ENCODE peak calls at places on chromosomes 6 and 20, in seven cellular contexts. J, O, E, K, D, T and F are unnamed samples. For H3K36me3, the result is how much of the 10 kb centered on the place peaks cover.

GRCh38 chr20:57614490-57615471 is 5.4 kb downstream of the ZBP1 start:
- DNase-seq in J (no peak), O (no peak), E (no peak), K (no peak), D (no peak), T (no peak), F (no peak)

GRCh38 chr20:46757754-46758678 is 48.6 kb downstream of the SLC2A10 start:
- DNase-seq in J (no peak), O (no peak), E (peak), K (peak), D (peak), T (peak), F (peak)

GRCh38 chr6:166814386-166814785 is 142.0 kb downstream of the RNASET2 start:
- DNase-seq in J (no peak), O (no peak), E (no peak), K (no peak), D (no peak), T (no peak), F (no peak)

GRCh38 chr6:35725721-35726438 is 11.0 kb upstream of the ARMC12 start:
- DNase-seq in J (peak), O (peak), E (peak), K (no peak), D (no peak), T (peak), F (peak)

GRCh38 chr6:165245287-165245686 is 64.1 kb downstream of the C6orf118 start:
- DNase-seq in J (no peak), O (no peak), E (no peak), K (peak), D (no peak), T (no peak), F (no peak)

GRCh38 chr6:113352029-113352801 is 504.9 kb upstream of the MARCKS start:
- DNase-seq in J (no peak), O (no peak), E (no peak), K (no peak), D (no peak), T (no peak), F (no peak)

GRCh38 chr6:166167801-166168615 is at the start of gene TBXT:
- DNase-seq in J (no peak), O (no peak), E (no peak), K (no peak), D (no peak), T (no peak), F (no peak)

GRCh38 chr6:125259354-125259736 is 42.4 kb downstream of the HDDC2 start:
- DNase-seq in J (no peak), O (no peak), E (no peak), K (no peak), D (no peak), T (no peak), F (no peak)

GRCh38 chr6:166786704-166787293 is 159.7 kb upstream of the RPS6KA2 start:
- DNase-seq in J (no peak), O (no peak), E (no peak), K (peak), D (no peak), T (no peak), F (no peak)

GRCh38 chr20:21046413-21047070 is 59.6 kb downstream of the LINC00237 start:
- DNase-seq in J (no peak), O (no peak), E (no peak), K (no peak), D (no peak), T (no peak), F (no peak)

GRCh38 chr6:52108128-52108527 is 20.7 kb upstream of the PKHD1 start:
- DNase-seq in J (no peak), O (no peak), E (no peak), K (no peak), D (no peak), T (no peak), F (no peak)

GRCh38 chr20:62762801-62763368 is 33.4 kb upstream of the MRGBP start:
- DNase-seq in J (no peak), O (no peak), E (peak), K (no peak), D (no peak), T (no peak), F (no peak)

GRCh38 chr6:13186861-13187260 is 141.5 kb downstream of the TBC1D7 start:
- DNase-seq in J (no peak), O (no peak), E (no peak), K (no peak), D (no peak), T (no peak), F (no peak)

GRCh38 chr6:29251741-29252140 is 49.8 kb upstream of the OR14J1 start:
- DNase-seq in J (no peak), O (no peak), E (no peak), K (no peak), D (no peak), T (no peak), F (no peak)

GRCh38 chr6:167760979-167761793 is 65.5 kb upstream of the AFDN start:
- DNase-seq in J (no peak), O (peak), E (peak), K (peak), D (peak), T (peak), F (peak)

GRCh38 chr6:5753187-5753586 is 253.5 kb downstream of the NRN1 start:
- DNase-seq in J (no peak), O (no peak), E (no peak), K (no peak), D (no peak), T (no peak), F (no peak)

GRCh38 chr20:63456429-63457284 is 15.8 kb downstream of the KCNQ2 start:
- DNase-seq in J (no peak), O (no peak), E (no peak), K (no peak), D (no peak), T (peak), F (no peak)

GRCh38 chr6:36825452-36825851 is 13.8 kb downstream of the CPNE5 start:
- DNase-seq in J (no peak), O (no peak), E (no peak), K (no peak), D (no peak), T (no peak), F (no peak)

GRCh38 chr6:56364482-56365313 is 117.3 kb upstream of the COL21A1 start:
- DNase-seq in J (no peak), O (no peak), E (no peak), K (no peak), D (no peak), T (no peak), F (no peak)

GRCh38 chr6:112179631-112180030 is 74.7 kb downstream of the LAMA4 start:
- DNase-seq in J (no peak), O (no peak), E (no peak), K (no peak), D (no peak), T (no peak), F (no peak)

GRCh38 chr6:120108061-120108795 is 758.7 kb upstream of the MAN1A1 start:
- DNase-seq in J (no peak), O (no peak), E (no peak), K (no peak), D (no peak), T (no peak), F (no peak)

GRCh38 chr20:13995086-13995665 is at the start of gene MACROD2:
- DNase-seq in J (peak), O (peak), E (peak), K (peak), D (peak), T (peak), F (peak)

GRCh38 chr6:142322066-142322465 is 20.3 kb downstream of the ADGRG6 start:
- DNase-seq in J (no peak), O (no peak), E (no peak), K (no peak), D (no peak), T (no peak), F (no peak)

GRCh38 chr6:21258665-21259064 is 334.9 kb upstream of the SOX4 start:
- DNase-seq in J (no peak), O (no peak), E (no peak), K (no peak), D (no peak), T (no peak), F (no peak)

GRCh38 chr6:21259660-21260059 is 333.9 kb upstream of the SOX4 start:
- DNase-seq in J (no peak), O (no peak), E (no peak), K (no peak), D (no peak), T (no peak), F (no peak)

GRCh38 chr6:21256197-21256596 is 337.4 kb upstream of the SOX4 start:
- DNase-seq in J (no peak), O (no peak), E (no peak), K (no peak), D (no peak), T (no peak), F (no peak)

GRCh38 chr6:21262504-21262903 is 331.0 kb upstream of the SOX4 start:
- DNase-seq in J (no peak), O (no peak), E (no peak), K (no peak), D (no peak), T (no peak), F (no peak)

GRCh38 chr6:21257125-21257524 is 336.4 kb upstream of the SOX4 start:
- DNase-seq in J (no peak), O (no peak), E (no peak), K (no peak), D (no peak), T (no peak), F (no peak)
- H3K27ac ChIP-seq in J (no peak), O (no peak), E (no peak), K (no peak), D (no peak), T (no peak), F (no peak)

GRCh38 chr6:33781105-33781975 is 7.6 kb downstream of the LEMD2 start:
- DNase-seq in J (no peak), O (no peak), E (no peak), K (no peak), D (no peak), T (no peak), F (no peak)
- H3K36me3 ChIP-seq in J (half or more), O (half or more), E (half or more), K (half or more), D (under half), T (half or more), F (under half)

DNA sequence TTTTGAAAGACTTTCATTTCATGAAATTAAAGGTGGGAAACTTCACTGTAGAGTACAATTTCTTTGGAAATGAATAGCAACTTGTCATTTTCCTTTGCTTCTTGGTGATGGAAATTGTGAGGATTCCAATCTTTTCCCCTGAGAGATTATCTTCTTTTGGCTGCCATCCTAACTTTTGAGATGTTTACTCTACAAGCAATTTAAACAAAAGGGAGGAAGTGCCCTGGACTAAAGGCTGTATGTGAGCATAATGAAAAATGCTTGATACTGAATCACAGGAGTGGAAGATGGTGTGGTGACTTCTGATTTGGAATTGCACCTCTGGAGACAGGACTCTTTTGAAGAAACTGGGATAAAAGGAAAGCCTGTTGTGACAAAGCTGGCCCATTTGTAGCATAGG is 43.1 kb upstream of the JAG1 start:
- DNase-seq in J (no peak), O (no peak), E (no peak), K (no peak), D (no peak), T (no peak), F (no peak)
- H3K27ac ChIP-seq in J (no peak), O (no peak), E (no peak), K (peak), D (no peak), T (peak), F (no peak)

DNA sequence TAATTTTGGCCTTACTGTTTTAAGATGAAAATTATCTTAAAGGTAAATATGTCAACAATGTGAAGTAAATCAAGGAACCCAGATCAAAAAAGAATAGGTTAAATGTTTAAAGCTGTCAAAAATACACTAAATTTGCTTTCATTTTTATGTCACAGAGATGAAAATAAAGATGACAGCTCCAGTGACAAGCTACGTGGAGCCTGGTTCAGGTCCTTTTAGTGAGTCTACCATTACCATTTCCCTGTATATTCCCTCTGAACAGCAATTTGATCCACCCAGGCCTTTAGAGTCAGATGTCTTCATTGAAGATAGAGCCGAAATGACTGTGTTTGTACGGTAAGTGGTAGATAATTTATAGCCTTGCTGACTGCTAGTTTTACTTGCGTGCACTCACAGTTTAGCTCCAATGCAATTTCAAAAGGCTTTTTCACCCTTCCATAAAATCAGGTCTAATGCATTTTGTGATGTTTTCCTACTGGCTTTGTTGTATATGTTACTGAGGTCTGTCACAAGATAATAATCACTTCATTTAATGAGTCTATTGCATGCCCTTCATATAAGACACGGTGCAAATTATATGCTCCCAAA is 1.9 kb downstream of the HEBP2 start:
- DNase-seq in J (no peak), O (no peak), E (no peak), K (no peak), D (no peak), T (no peak), F (no peak)
- H3K36me3 ChIP-seq in J (under half), O (under half), E (half or more), K (under half), D (under half), T (half or more), F (under half)